ENCODE peak calls at places on chromosomes 3 and 15, in six cellular contexts. One of them, this sample, is unnamed.
A peak's percentile ranks its signal among the peaks of the same experiment; 100 is the strongest.

GRCh38 chr3:9420850-9421549 is 23.6 kb downstream of the SETD5 start:
- DNase-seq in mesendoderm: no peak
- DNase-seq in H9: no peak
- DNase-seq in H1: no peak
- DNase-seq in IMR-90: peak; percentile 57
- DNase-seq in neuronal stem cell: no peak
- DNase-seq in this sample: no peak

GRCh38 chr3:34683851-34684250 is 885.4 kb downstream of the PDCD6IP start:
- DNase-seq in neuronal stem cell: peak; percentile 51
- DNase-seq in IMR-90: peak; percentile 11
- DNase-seq in H9: peak; percentile 65
- DNase-seq in H1: peak; percentile 79
- DNase-seq in mesendoderm: peak; percentile 77
- DNase-seq in this sample: peak; percentile 64

GRCh38 chr15:77507151-77507847 is 86.6 kb downstream of the HMG20A start:
- DNase-seq in neuronal stem cell: no peak
- DNase-seq in H1: no peak
- DNase-seq in H9: no peak
- DNase-seq in IMR-90: no peak
- DNase-seq in mesendoderm: no peak
- DNase-seq in this sample: peak; percentile 24

GRCh38 chr3:189276481-189277190 is 104.9 kb downstream of the TPRG1 start:
- DNase-seq in neuronal stem cell: no peak
- DNase-seq in mesendoderm: no peak
- DNase-seq in H9: no peak
- DNase-seq in H1: no peak
- DNase-seq in IMR-90: peak; percentile 28
- DNase-seq in this sample: peak; percentile 44

GRCh38 chr3:16369247-16369646 is 104.2 kb downstream of the OXNAD1 start:
- DNase-seq in H1: no peak
- DNase-seq in H9: no peak
- DNase-seq in neuronal stem cell: no peak
- DNase-seq in IMR-90: no peak
- DNase-seq in mesendoderm: peak; percentile 83
- DNase-seq in this sample: peak; percentile 68

GRCh38 chr3:89314454-89314853 is 207.0 kb downstream of the EPHA3 start:
- DNase-seq in IMR-90: peak; percentile 44
- DNase-seq in mesendoderm: peak; percentile 84
- DNase-seq in H1: no peak
- DNase-seq in H9: peak; percentile 34
- DNase-seq in neuronal stem cell: no peak
- DNase-seq in this sample: no peak

GRCh38 chr3:25259871-25260270 is 168.2 kb upstream of the RARB start:
- DNase-seq in H9: no peak
- DNase-seq in H1: no peak
- DNase-seq in neuronal stem cell: peak; percentile 2
- DNase-seq in mesendoderm: no peak
- DNase-seq in IMR-90: no peak
- DNase-seq in this sample: no peak

GRCh38 chr15:87477759-87478687 is 778.5 kb downstream of the NTRK3 start:
- DNase-seq in H9: peak; percentile 31
- DNase-seq in neuronal stem cell: peak; percentile 4
- DNase-seq in H1: no peak
- DNase-seq in IMR-90: peak; percentile 49
- DNase-seq in mesendoderm: peak; percentile 89
- DNase-seq in this sample: peak; percentile 19

GRCh38 chr3:125641901-125642300 is 46.6 kb upstream of the OSBPL11 start:
- DNase-seq in mesendoderm: no peak
- DNase-seq in H9: no peak
- DNase-seq in neuronal stem cell: no peak
- DNase-seq in IMR-90: no peak
- DNase-seq in H1: no peak
- DNase-seq in this sample: no peak

GRCh38 chr3:42061042-42061710 is 30.0 kb upstream of the TRAK1 start:
- DNase-seq in H1: no peak
- DNase-seq in mesendoderm: no peak
- DNase-seq in H9: no peak
- DNase-seq in IMR-90: no peak
- DNase-seq in neuronal stem cell: no peak
- DNase-seq in this sample: no peak

GRCh38 chr3:119305271-119305670 is 11.1 kb downstream of the ARHGAP31 start:
- DNase-seq in H1: no peak
- DNase-seq in H9: no peak
- DNase-seq in mesendoderm: no peak
- DNase-seq in IMR-90: no peak
- DNase-seq in neuronal stem cell: no peak
- DNase-seq in this sample: no peak

GRCh38 chr15:73982251-73982962 is 9.7 kb downstream of the STOML1 start:
- DNase-seq in IMR-90: peak; percentile 91
- DNase-seq in H1: no peak
- DNase-seq in H9: no peak
- DNase-seq in neuronal stem cell: no peak
- DNase-seq in mesendoderm: no peak
- DNase-seq in this sample: no peak
- H3K4ac ChIP-seq in IMR-90: peak overlapping the region; percentile 99
- H3K4ac ChIP-seq in H1: no peak overlapping the region
- H3K4ac ChIP-seq in H9: no peak overlapping the region
- H3K4ac ChIP-seq in neuronal stem cell: no peak overlapping the region
- H3K4ac ChIP-seq in mesendoderm: no peak overlapping the region
- H3K4ac ChIP-seq in this sample: no peak overlapping the region

DNA sequence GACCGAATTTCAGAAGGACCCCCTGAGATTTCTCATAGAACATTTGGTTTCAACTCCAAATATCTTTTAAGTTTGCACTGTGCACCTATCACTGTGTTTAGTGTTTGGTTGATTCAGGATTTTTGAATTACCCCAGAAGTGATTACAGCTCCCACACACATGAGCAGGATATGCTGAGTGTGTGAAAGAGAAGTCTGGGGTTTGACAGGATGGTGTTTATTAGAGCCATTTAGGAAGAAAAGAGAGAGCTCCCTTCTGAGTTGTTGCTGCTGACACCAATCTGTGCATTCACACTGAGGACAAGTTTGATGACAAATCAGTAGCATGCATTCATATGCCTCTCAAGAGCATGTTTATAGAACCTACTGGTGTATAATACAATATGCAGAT is 118.1 kb downstream of the RPL22L1 start:
- DNase-seq in neuronal stem cell: no peak
- DNase-seq in H1: no peak
- DNase-seq in H9: no peak
- DNase-seq in mesendoderm: no peak
- DNase-seq in IMR-90: peak; percentile 48
- DNase-seq in this sample: no peak
- H3K4ac ChIP-seq in neuronal stem cell: no peak overlapping the region
- H3K4ac ChIP-seq in H1: no peak overlapping the region
- H3K4ac ChIP-seq in H9: no peak overlapping the region
- H3K4ac ChIP-seq in mesendoderm: no peak overlapping the region
- H3K4ac ChIP-seq in IMR-90: peak overlapping the region; percentile 100
- H3K4ac ChIP-seq in this sample: no peak overlapping the region

GRCh38 chr3:129611812-129612349 is 5.4 kb upstream of the PLXND1 start:
- DNase-seq in IMR-90: peak; percentile 49
- DNase-seq in neuronal stem cell: no peak
- DNase-seq in H9: peak; percentile 88
- DNase-seq in H1: peak; percentile 72
- DNase-seq in mesendoderm: peak; percentile 97
- DNase-seq in this sample: peak; percentile 92
- H3K4ac ChIP-seq in IMR-90: peak overlapping the region; percentile 79
- H3K4ac ChIP-seq in neuronal stem cell: no peak overlapping the region
- H3K4ac ChIP-seq in H9: no peak overlapping the region
- H3K4ac ChIP-seq in H1: peak overlapping the region; percentile 74
- H3K4ac ChIP-seq in mesendoderm: peak overlapping the region; percentile 56
- H3K4ac ChIP-seq in this sample: peak overlapping the region; percentile 69

DNA sequence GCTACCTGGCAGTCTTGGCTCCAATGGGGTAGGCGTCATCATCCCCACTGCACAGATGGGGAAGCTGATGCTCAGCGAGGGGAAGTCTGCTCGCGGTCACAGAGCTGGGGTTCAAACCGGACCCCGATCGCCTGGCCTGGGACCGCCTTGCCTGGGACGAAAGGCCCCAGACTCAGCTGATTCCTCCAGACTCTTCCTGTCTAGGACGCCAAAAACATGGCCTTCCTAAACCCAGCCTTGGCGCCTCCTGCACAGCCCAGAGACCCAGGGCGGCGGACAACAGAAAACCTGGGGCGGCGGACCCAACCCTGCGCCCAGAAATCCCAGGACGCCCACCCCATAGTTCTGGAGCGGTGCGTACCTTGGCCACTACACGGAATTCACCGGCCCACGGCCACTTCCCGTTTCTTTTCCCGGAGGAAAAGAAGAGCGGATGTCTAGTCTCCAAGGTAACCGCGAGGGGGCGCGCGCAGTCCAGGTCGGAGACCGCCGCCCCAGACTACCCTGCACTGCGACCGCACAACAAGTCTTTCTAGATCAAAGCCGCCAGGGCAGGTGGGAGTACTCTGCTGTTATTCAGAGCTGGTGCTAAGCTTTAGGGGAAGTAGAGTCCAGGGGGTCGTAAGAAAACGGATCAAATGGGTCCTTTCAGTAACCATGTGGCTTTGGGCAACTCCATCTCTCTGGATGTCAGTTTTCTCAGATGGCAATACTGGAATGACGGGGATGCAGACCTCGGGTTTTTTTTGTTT is 4.9 kb upstream of the IL17RD start:
- DNase-seq in H1: peak; percentile 92
- DNase-seq in mesendoderm: peak; percentile 91
- DNase-seq in neuronal stem cell: peak; percentile 73
- DNase-seq in H9: peak; percentile 91
- DNase-seq in IMR-90: peak; percentile 52
- DNase-seq in this sample: peak; percentile 84
- H3K4ac ChIP-seq in H1: peak overlapping the region; percentile 5
- H3K4ac ChIP-seq in mesendoderm: no peak overlapping the region
- H3K4ac ChIP-seq in neuronal stem cell: no peak overlapping the region
- H3K4ac ChIP-seq in H9: no peak overlapping the region
- H3K4ac ChIP-seq in IMR-90: no peak overlapping the region
- H3K4ac ChIP-seq in this sample: peak overlapping the region; percentile 44

GRCh38 chr15:67882487-67883227 is 42.8 kb upstream of the RNU6-1 start:
- DNase-seq in H9: no peak
- DNase-seq in neuronal stem cell: no peak
- DNase-seq in mesendoderm: no peak
- DNase-seq in H1: no peak
- DNase-seq in IMR-90: peak; percentile 8
- DNase-seq in this sample: no peak
- H3K4ac ChIP-seq in H9: no peak overlapping the region
- H3K4ac ChIP-seq in neuronal stem cell: no peak overlapping the region
- H3K4ac ChIP-seq in mesendoderm: no peak overlapping the region
- H3K4ac ChIP-seq in H1: no peak overlapping the region
- H3K4ac ChIP-seq in IMR-90: no peak overlapping the region
- H3K4ac ChIP-seq in this sample: no peak overlapping the region

DNA sequence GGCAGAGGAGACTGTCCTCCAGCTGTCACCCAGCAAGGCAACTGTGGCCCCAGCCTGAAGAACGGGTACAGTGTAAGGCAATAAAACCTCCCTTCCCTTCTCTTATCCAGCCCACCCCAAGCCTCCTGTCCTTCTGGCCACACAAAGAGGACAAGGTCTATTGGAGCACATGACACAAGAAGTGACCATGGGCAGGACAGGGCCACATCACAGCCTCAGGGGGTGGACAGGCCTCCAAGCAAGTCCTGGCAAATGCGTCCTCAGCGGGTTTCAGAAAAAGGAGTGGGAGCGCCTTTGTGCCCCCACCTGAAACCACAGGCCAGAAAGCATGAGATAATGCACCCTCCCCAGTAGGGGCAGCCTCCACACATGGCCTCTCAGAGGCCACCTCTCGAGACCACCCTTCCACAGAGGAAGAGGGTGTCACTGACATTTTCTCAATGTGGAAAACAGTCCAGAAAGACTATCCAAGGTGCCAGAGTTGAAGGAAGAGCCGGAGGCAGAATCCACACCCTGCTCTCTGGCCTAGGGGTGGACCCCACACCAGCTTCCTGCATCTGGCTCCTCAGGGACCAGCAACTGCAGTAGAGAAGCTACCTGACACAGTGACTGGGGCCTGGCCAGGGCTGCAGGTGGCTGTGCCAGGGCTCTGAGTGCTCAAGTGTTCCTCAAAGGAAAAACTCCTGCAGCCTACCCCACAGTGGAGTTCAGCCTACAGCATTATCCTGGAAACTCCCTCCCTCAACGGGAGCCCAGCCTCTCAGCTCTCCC is 43.9 kb downstream of the CCDC12 start:
- DNase-seq in IMR-90: no peak
- DNase-seq in H1: no peak
- DNase-seq in neuronal stem cell: no peak
- DNase-seq in H9: no peak
- DNase-seq in mesendoderm: no peak
- DNase-seq in this sample: no peak
- H3K4ac ChIP-seq in IMR-90: peak overlapping the region; percentile 48
- H3K4ac ChIP-seq in H1: no peak overlapping the region
- H3K4ac ChIP-seq in neuronal stem cell: no peak overlapping the region
- H3K4ac ChIP-seq in H9: no peak overlapping the region
- H3K4ac ChIP-seq in mesendoderm: no peak overlapping the region
- H3K4ac ChIP-seq in this sample: peak overlapping the region; percentile 39

GRCh38 chr15:62850791-62851291 is 191.7 kb upstream of the TPM1 start:
- DNase-seq in H9: no peak
- DNase-seq in H1: no peak
- DNase-seq in mesendoderm: peak; percentile 96
- DNase-seq in IMR-90: peak; percentile 76
- DNase-seq in neuronal stem cell: peak; percentile 23
- DNase-seq in this sample: peak; percentile 53
- H3K4ac ChIP-seq in H9: no peak overlapping the region
- H3K4ac ChIP-seq in H1: peak overlapping the region; percentile 47
- H3K4ac ChIP-seq in mesendoderm: no peak overlapping the region
- H3K4ac ChIP-seq in IMR-90: peak overlapping the region; percentile 92
- H3K4ac ChIP-seq in neuronal stem cell: no peak overlapping the region
- H3K4ac ChIP-seq in this sample: peak overlapping the region; percentile 29

GRCh38 chr3:37127340-37127739 is 47.0 kb downstream of the LRRFIP2 start:
- DNase-seq in H9: no peak
- DNase-seq in H1: no peak
- DNase-seq in mesendoderm: no peak
- DNase-seq in IMR-90: no peak
- DNase-seq in neuronal stem cell: no peak
- DNase-seq in this sample: no peak
- H3K4ac ChIP-seq in H9: no peak overlapping the region
- H3K4ac ChIP-seq in H1: no peak overlapping the region
- H3K4ac ChIP-seq in mesendoderm: no peak overlapping the region
- H3K4ac ChIP-seq in IMR-90: no peak overlapping the region
- H3K4ac ChIP-seq in neuronal stem cell: no peak overlapping the region
- H3K4ac ChIP-seq in this sample: no peak overlapping the region

This sample was measured in trophoblast cell.